ENCODE peak calls at places on chromosomes 1 and 21, in ten cellular contexts. One of them, this sample, is unnamed.

GRCh38 chr1:36638268-36638667 is 155.6 kb upstream of the CSF3R start:
- DNase-seq in ELF-1: no peak
- DNase-seq in stimulated activated CD8-positive, alpha-beta memory T cell treated with anti-CD3 and anti-CD28 coated beads, Interleukin-7, amount 100 ng/mL, for 1 hour: no peak
- DNase-seq in amniotic stem cell: no peak
- DNase-seq in lower lobe of right lung: no peak
- DNase-seq in C1 segment of cervical spinal cord: no peak
- DNase-seq in activated T-helper 1 cell treated with anti-CD3 and anti-CD28 coated beads, Interleukin-2, amount 50 U/mL, for 16 hours: no peak
- DNase-seq in right cardiac atrium: no peak
- DNase-seq in mucosa of descending colon: no peak
- DNase-seq in EL: peak
- DNase-seq in this sample: no peak

GRCh38 chr1:3012511-3013291 is 8.6 kb upstream of the ACTRT2 start:
- DNase-seq in lower lobe of right lung: peak
- DNase-seq in amniotic stem cell: no peak
- DNase-seq in EL: no peak
- DNase-seq in C1 segment of cervical spinal cord: no peak
- DNase-seq in mucosa of descending colon: peak
- DNase-seq in stimulated activated CD8-positive, alpha-beta memory T cell treated with anti-CD3 and anti-CD28 coated beads, Interleukin-7, amount 100 ng/mL, for 1 hour: peak
- DNase-seq in right cardiac atrium: peak
- DNase-seq in activated T-helper 1 cell treated with anti-CD3 and anti-CD28 coated beads, Interleukin-2, amount 50 U/mL, for 16 hours: no peak
- DNase-seq in ELF-1: peak
- DNase-seq in this sample: peak

GRCh38 chr1:228041316-228041715 is 34.5 kb downstream of the WNT3A start:
- DNase-seq in ELF-1: no peak
- DNase-seq in EL: no peak
- DNase-seq in activated T-helper 1 cell treated with anti-CD3 and anti-CD28 coated beads, Interleukin-2, amount 50 U/mL, for 16 hours: no peak
- DNase-seq in right cardiac atrium: no peak
- DNase-seq in mucosa of descending colon: no peak
- DNase-seq in stimulated activated CD8-positive, alpha-beta memory T cell treated with anti-CD3 and anti-CD28 coated beads, Interleukin-7, amount 100 ng/mL, for 1 hour: no peak
- DNase-seq in amniotic stem cell: no peak
- DNase-seq in C1 segment of cervical spinal cord: no peak
- DNase-seq in lower lobe of right lung: no peak
- DNase-seq in this sample: no peak

GRCh38 chr1:110210604-110211502 is 739 bp downstream of the KCNC4 start:
- DNase-seq in ELF-1: peak
- DNase-seq in EL: peak
- DNase-seq in stimulated activated CD8-positive, alpha-beta memory T cell treated with anti-CD3 and anti-CD28 coated beads, Interleukin-7, amount 100 ng/mL, for 1 hour: peak
- DNase-seq in mucosa of descending colon: peak
- DNase-seq in right cardiac atrium: peak
- DNase-seq in C1 segment of cervical spinal cord: no peak
- DNase-seq in amniotic stem cell: no peak
- DNase-seq in lower lobe of right lung: peak
- DNase-seq in activated T-helper 1 cell treated with anti-CD3 and anti-CD28 coated beads, Interleukin-2, amount 50 U/mL, for 16 hours: peak
- DNase-seq in this sample: peak

GRCh38 chr21:45447821-45448220 is 42.9 kb downstream of the COL18A1 start:
- DNase-seq in EL: peak
- DNase-seq in lower lobe of right lung: no peak
- DNase-seq in ELF-1: peak
- DNase-seq in amniotic stem cell: no peak
- DNase-seq in stimulated activated CD8-positive, alpha-beta memory T cell treated with anti-CD3 and anti-CD28 coated beads, Interleukin-7, amount 100 ng/mL, for 1 hour: no peak
- DNase-seq in C1 segment of cervical spinal cord: no peak
- DNase-seq in activated T-helper 1 cell treated with anti-CD3 and anti-CD28 coated beads, Interleukin-2, amount 50 U/mL, for 16 hours: no peak
- DNase-seq in mucosa of descending colon: no peak
- DNase-seq in right cardiac atrium: no peak
- DNase-seq in this sample: no peak

GRCh38 chr21:36753556-36753955 is 54.6 kb downstream of the SIM2 start:
- DNase-seq in lower lobe of right lung: no peak
- DNase-seq in C1 segment of cervical spinal cord: no peak
- DNase-seq in activated T-helper 1 cell treated with anti-CD3 and anti-CD28 coated beads, Interleukin-2, amount 50 U/mL, for 16 hours: no peak
- DNase-seq in EL: peak
- DNase-seq in amniotic stem cell: no peak
- DNase-seq in ELF-1: no peak
- DNase-seq in mucosa of descending colon: no peak
- DNase-seq in stimulated activated CD8-positive, alpha-beta memory T cell treated with anti-CD3 and anti-CD28 coated beads, Interleukin-7, amount 100 ng/mL, for 1 hour: no peak
- DNase-seq in right cardiac atrium: no peak
- DNase-seq in this sample: no peak

GRCh38 chr1:65691962-65692361 is 100.7 kb upstream of the PDE4B start:
- DNase-seq in mucosa of descending colon: no peak
- DNase-seq in activated T-helper 1 cell treated with anti-CD3 and anti-CD28 coated beads, Interleukin-2, amount 50 U/mL, for 16 hours: no peak
- DNase-seq in ELF-1: no peak
- DNase-seq in lower lobe of right lung: no peak
- DNase-seq in stimulated activated CD8-positive, alpha-beta memory T cell treated with anti-CD3 and anti-CD28 coated beads, Interleukin-7, amount 100 ng/mL, for 1 hour: no peak
- DNase-seq in right cardiac atrium: no peak
- DNase-seq in EL: no peak
- DNase-seq in amniotic stem cell: no peak
- DNase-seq in C1 segment of cervical spinal cord: no peak
- DNase-seq in this sample: no peak

GRCh38 chr1:35894183-35894582 is 11.2 kb downstream of the AGO1 start:
- DNase-seq in right cardiac atrium: peak
- DNase-seq in EL: peak
- DNase-seq in amniotic stem cell: no peak
- DNase-seq in lower lobe of right lung: peak
- DNase-seq in C1 segment of cervical spinal cord: no peak
- DNase-seq in ELF-1: no peak
- DNase-seq in stimulated activated CD8-positive, alpha-beta memory T cell treated with anti-CD3 and anti-CD28 coated beads, Interleukin-7, amount 100 ng/mL, for 1 hour: no peak
- DNase-seq in mucosa of descending colon: no peak
- DNase-seq in activated T-helper 1 cell treated with anti-CD3 and anti-CD28 coated beads, Interleukin-2, amount 50 U/mL, for 16 hours: no peak
- DNase-seq in this sample: no peak

GRCh38 chr1:51956528-51957509 is 33.7 kb downstream of the RAB3B start:
- DNase-seq in activated T-helper 1 cell treated with anti-CD3 and anti-CD28 coated beads, Interleukin-2, amount 50 U/mL, for 16 hours: no peak
- DNase-seq in mucosa of descending colon: no peak
- DNase-seq in C1 segment of cervical spinal cord: no peak
- DNase-seq in lower lobe of right lung: no peak
- DNase-seq in EL: peak
- DNase-seq in stimulated activated CD8-positive, alpha-beta memory T cell treated with anti-CD3 and anti-CD28 coated beads, Interleukin-7, amount 100 ng/mL, for 1 hour: no peak
- DNase-seq in ELF-1: no peak
- DNase-seq in right cardiac atrium: no peak
- DNase-seq in amniotic stem cell: no peak
- DNase-seq in this sample: no peak

GRCh38 chr1:151814426-151814825 is 9.2 kb upstream of the LINGO4 start:
- DNase-seq in stimulated activated CD8-positive, alpha-beta memory T cell treated with anti-CD3 and anti-CD28 coated beads, Interleukin-7, amount 100 ng/mL, for 1 hour: no peak
- DNase-seq in activated T-helper 1 cell treated with anti-CD3 and anti-CD28 coated beads, Interleukin-2, amount 50 U/mL, for 16 hours: no peak
- DNase-seq in lower lobe of right lung: no peak
- DNase-seq in EL: no peak
- DNase-seq in C1 segment of cervical spinal cord: no peak
- DNase-seq in right cardiac atrium: no peak
- DNase-seq in amniotic stem cell: no peak
- DNase-seq in mucosa of descending colon: no peak
- DNase-seq in ELF-1: no peak
- DNase-seq in this sample: no peak

GRCh38 chr21:14523234-14523633 is 22.9 kb downstream of the SAMSN1 start:
- DNase-seq in stimulated activated CD8-positive, alpha-beta memory T cell treated with anti-CD3 and anti-CD28 coated beads, Interleukin-7, amount 100 ng/mL, for 1 hour: no peak
- DNase-seq in right cardiac atrium: peak
- DNase-seq in EL: no peak
- DNase-seq in ELF-1: no peak
- DNase-seq in C1 segment of cervical spinal cord: no peak
- DNase-seq in mucosa of descending colon: peak
- DNase-seq in activated T-helper 1 cell treated with anti-CD3 and anti-CD28 coated beads, Interleukin-2, amount 50 U/mL, for 16 hours: no peak
- DNase-seq in lower lobe of right lung: no peak
- DNase-seq in amniotic stem cell: no peak
- DNase-seq in this sample: no peak

GRCh38 chr1:61227857-61228557 is 145.6 kb downstream of the NFIA start:
- DNase-seq in amniotic stem cell: no peak
- DNase-seq in mucosa of descending colon: no peak
- DNase-seq in right cardiac atrium: no peak
- DNase-seq in C1 segment of cervical spinal cord: no peak
- DNase-seq in EL: no peak
- DNase-seq in lower lobe of right lung: no peak
- DNase-seq in activated T-helper 1 cell treated with anti-CD3 and anti-CD28 coated beads, Interleukin-2, amount 50 U/mL, for 16 hours: no peak
- DNase-seq in ELF-1: no peak
- DNase-seq in stimulated activated CD8-positive, alpha-beta memory T cell treated with anti-CD3 and anti-CD28 coated beads, Interleukin-7, amount 100 ng/mL, for 1 hour: no peak
- DNase-seq in this sample: no peak

GRCh38 chr1:1756661-1757421 is 21.4 kb downstream of the NADK start:
- DNase-seq in lower lobe of right lung: no peak
- DNase-seq in activated T-helper 1 cell treated with anti-CD3 and anti-CD28 coated beads, Interleukin-2, amount 50 U/mL, for 16 hours: no peak
- DNase-seq in EL: no peak
- DNase-seq in right cardiac atrium: no peak
- DNase-seq in ELF-1: no peak
- DNase-seq in stimulated activated CD8-positive, alpha-beta memory T cell treated with anti-CD3 and anti-CD28 coated beads, Interleukin-7, amount 100 ng/mL, for 1 hour: no peak
- DNase-seq in C1 segment of cervical spinal cord: no peak
- DNase-seq in amniotic stem cell: no peak
- DNase-seq in mucosa of descending colon: no peak
- DNase-seq in this sample: no peak

This sample was measured in transverse colon.